ENCODE peak calls at places on chromosomes 3 and 15, in seven cellular contexts. H is T-helper 9 cell; X is mammary epithelial cell; D is cardiac muscle cell; G is EL; P is activated T-cell treated with anti-CD3 and anti-CD28 coated beads for 24 hours; Y is activated CD4-positive, alpha-beta T cell treated with anti-CD3 and anti-CD28 coated beads, Interleukin-2, amount 50 U/mL, for 24 hours. L is an unnamed sample.

GRCh38 chr15:101320501-101321052 is 25.5 kb upstream of the SNRPA1 start:
- DNase-seq in X (no peak), H (peak), D (peak), Y (peak), G (peak), P (peak), L (peak)

GRCh38 chr15:68725736-68726135 is 95.0 kb downstream of the ANP32A start:
- DNase-seq in P (no peak), H (no peak), Y (no peak), X (no peak), D (peak), G (peak), L (peak)

GRCh38 chr3:177357352-177358084 is 160.2 kb upstream of the TBL1XR1 start:
- DNase-seq in G (peak), D (peak), Y (no peak), H (no peak), X (peak), P (peak), L (peak)

GRCh38 chr3:45647148-45647619 is 42.0 kb upstream of the SACM1L start:
- DNase-seq in P (no peak), G (peak), D (peak), X (peak), Y (no peak), H (no peak), L (peak)

GRCh38 chr3:127070776-127071175 is 87.9 kb downstream of the PLXNA1 start:
- DNase-seq in Y (no peak), P (no peak), D (no peak), X (no peak), H (no peak), G (no peak), L (no peak)

GRCh38 chr3:132317229-132317948 is at the start of gene ACP3:
- DNase-seq in Y (no peak), G (peak), H (no peak), D (peak), X (peak), P (no peak), L (peak)

GRCh38 chr15:39202641-39203040 is 378.2 kb upstream of the THBS1 start:
- DNase-seq in G (peak), H (no peak), Y (no peak), X (peak), P (no peak), D (peak), L (peak)

GRCh38 chr3:170356596-170357175 is 829 bp upstream of the SKIL start:
- DNase-seq in H (peak), P (peak), X (peak), G (peak), D (peak), Y (peak), L (peak)

GRCh38 chr3:13280856-13281656 is 139.1 kb downstream of the NUP210 start:
- DNase-seq in H (no peak), P (no peak), Y (no peak), G (no peak), D (no peak), X (no peak), L (no peak)

GRCh38 chr3:178536271-178537079 is at the start of gene KCNMB2:
- DNase-seq in Y (no peak), H (no peak), X (no peak), P (no peak), G (no peak), D (peak), L (peak)